ENCODE peak calls at places on chromosomes 12 and 14, in seven cellular contexts. R, N, X, O, J, Y and C are unnamed samples.

GRCh38 chr12:31250179-31250578 is 75.8 kb downstream of the SINHCAF start:
- DNase-seq in O (no peak), N (no peak), X (no peak), R (no peak), J (no peak), Y (no peak), C (no peak)

GRCh38 chr12:32901553-32901952 is 5.0 kb upstream of the PKP2 start:
- DNase-seq in R (no peak), O (no peak), J (peak; percentile 28), N (no peak), X (no peak), Y (no peak), C (no peak)

GRCh38 chr12:45435945-45436710 is 220.2 kb downstream of the ANO6 start:
- DNase-seq in X (no peak), J (no peak), Y (no peak), R (no peak), N (no peak), O (no peak), C (no peak)

GRCh38 chr14:89241934-89242670 is 174.9 kb downstream of the FOXN3 start:
- DNase-seq in N (no peak), O (no peak), J (no peak), R (no peak), Y (no peak), X (no peak), C (no peak)

GRCh38 chr14:53954551-53955233 is 1.9 kb downstream of the BMP4 start:
- DNase-seq in O (peak; percentile 63), X (no peak), Y (peak; percentile 61), J (peak; percentile 60), R (no peak), N (no peak), C (no peak)

GRCh38 chr12:1930816-1931597 is 12.6 kb upstream of the CACNA2D4 start:
- DNase-seq in X (no peak), O (no peak), Y (peak; percentile 44), R (no peak), N (no peak), J (no peak), C (no peak)

GRCh38 chr14:55519473-55520080 is 60.4 kb upstream of the KTN1 start:
- DNase-seq in N (no peak), X (no peak), Y (no peak), J (no peak), O (no peak), R (no peak), C (no peak)

GRCh38 chr12:53048033-53048779 is 1.7 kb upstream of the TNS2 start:
- DNase-seq in R (peak; percentile 50), X (no peak), Y (peak; percentile 80), N (peak; percentile 37), O (peak; percentile 47), J (peak; percentile 47), C (no peak)

GRCh38 chr12:72081787-72082186 is 143.1 kb downstream of the TPH2 start:
- DNase-seq in R (no peak), O (no peak), Y (no peak), N (peak; percentile 30), X (no peak), J (no peak), C (no peak)

GRCh38 chr12:109552971-109553370 is 20.3 kb downstream of the MMAB start:
- DNase-seq in N (no peak), J (no peak), O (no peak), R (no peak), X (no peak), Y (no peak), C (no peak)

GRCh38 chr12:25845415-25845814 is 113.1 kb upstream of the RASSF8 start:
- DNase-seq in N (no peak), O (no peak), R (no peak), Y (no peak), X (no peak), J (no peak), C (no peak)

GRCh38 chr12:5689773-5690172 is 255.3 kb downstream of the ANO2 start:
- DNase-seq in J (no peak), N (no peak), O (no peak), R (no peak), X (no peak), Y (no peak), C (no peak)

GRCh38 chr12:72072613-72073212 is 134.1 kb downstream of the TPH2 start:
- DNase-seq in R (no peak), X (no peak), N (peak; percentile 12), O (peak; percentile 6), Y (no peak), J (no peak), C (no peak)

GRCh38 chr12:6752181-6752930 is 585 bp downstream of the MLF2 start:
- DNase-seq in Y (peak; percentile 78), N (peak; percentile 48), J (peak; percentile 65), O (peak; percentile 84), R (peak; percentile 71), X (no peak), C (no peak)